ENCODE peak calls at places on chromosomes 16 and 17, in six cellular contexts. W, U, T, P, L and Q are unnamed samples.
A peak's percentile ranks its signal among the peaks of the same experiment; 100 is the strongest.

GRCh38 chr16:77816293-77816692 is 27.9 kb downstream of the VAT1L start:
- DNase-seq in U (no peak), W (peak; percentile 42), P (peak; percentile 70), L (peak; percentile 41), T (no peak), Q (peak; percentile 40)

GRCh38 chr16:24035127-24035842 is 199.5 kb downstream of the PRKCB start:
- DNase-seq in W (no peak), U (no peak), L (no peak), T (no peak), P (no peak), Q (no peak)

GRCh38 chr17:6429266-6429665 is 5.7 kb downstream of the AIPL1 start:
- DNase-seq in W (no peak), T (no peak), P (no peak), U (no peak), L (no peak), Q (no peak)

GRCh38 chr17:41734139-41734948 is at the start of gene HAP1:
- DNase-seq in W (no peak), L (peak; percentile 13), P (peak; percentile 19), U (peak; percentile 63), T (peak; percentile 89), Q (no peak)

GRCh38 chr17:81601525-81602120 is 35.3 kb downstream of the NPLOC4 start:
- DNase-seq in W (peak; percentile 38), T (peak; percentile 85), U (peak; percentile 46), P (peak; percentile 60), L (peak; percentile 87), Q (peak; percentile 77)

GRCh38 chr17:73710095-73710592 is 65.9 kb upstream of the SDK2 start:
- DNase-seq in L (peak; percentile 31), W (peak; percentile 2), T (peak; percentile 90), P (peak; percentile 13), U (peak; percentile 89), Q (peak; percentile 63)

GRCh38 chr17:51005768-51006167 is 114.9 kb downstream of the SPAG9 start:
- DNase-seq in U (no peak), T (peak; percentile 10), W (no peak), P (no peak), L (no peak), Q (no peak)

GRCh38 chr17:80441133-80441578 is 26.2 kb downstream of the ENDOV start:
- DNase-seq in T (peak; percentile 97), P (peak; percentile 28), U (peak; percentile 88), W (no peak), L (peak; percentile 34), Q (peak; percentile 28)

GRCh38 chr17:47894498-47895253 is 1.4 kb upstream of the SP2 start:
- DNase-seq in L (no peak), P (no peak), U (no peak), T (no peak), W (no peak), Q (no peak)
- TF ChIP-seq CTCF in L (no peak), P (no peak), U (no peak), T (peak; percentile 12), W (no peak), Q (no peak)

GRCh38 chr16:1338119-1338730 is 4.8 kb downstream of the BAIAP3 start:
- DNase-seq in P (no peak), L (no peak), T (no peak), W (no peak), U (peak; percentile 46), Q (no peak)
- TF ChIP-seq CTCF in P (no peak), L (peak; percentile 7), T (peak; percentile 23), W (peak; percentile 30), U (peak; percentile 60), Q (peak; percentile 25)

DNA sequence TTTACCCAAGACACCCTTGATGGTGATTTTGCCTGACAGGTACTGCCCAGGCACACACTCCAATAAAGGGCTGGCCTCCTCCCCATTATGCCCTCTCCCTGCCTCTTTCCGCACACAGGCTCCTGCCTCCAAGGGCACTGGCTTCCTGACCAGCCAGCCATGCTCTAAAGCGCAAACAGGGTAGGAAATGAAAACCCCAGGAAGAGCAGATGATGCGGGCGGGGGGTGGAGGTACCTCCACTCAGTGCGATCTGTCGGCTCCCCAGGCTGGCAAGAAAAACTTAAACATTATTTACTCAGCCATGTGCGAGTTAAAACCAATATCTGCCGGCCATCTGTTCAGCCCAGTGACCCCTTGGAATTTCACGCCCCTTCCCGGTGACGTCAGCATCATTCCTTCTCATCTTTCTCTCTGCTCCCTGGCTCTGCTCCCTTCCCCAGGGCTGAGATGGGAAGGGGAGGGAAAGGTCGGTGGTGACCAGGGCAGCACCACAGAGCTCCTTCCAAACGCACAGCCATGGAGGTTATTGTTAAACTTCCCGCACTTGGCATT is 262.5 kb downstream of the CBLN1 start:
- DNase-seq in U (no peak), T (no peak), W (no peak), L (peak; percentile 26), P (peak; percentile 73), Q (peak; percentile 80)
- TF ChIP-seq CTCF in U (no peak), T (no peak), W (no peak), L (no peak), P (no peak), Q (no peak)

GRCh38 chr16:58421529-58421928 is 29.3 kb downstream of the GINS3 start:
- DNase-seq in P (peak; percentile 81), U (no peak), W (no peak), L (peak; percentile 19), T (no peak), Q (peak; percentile 55)
- TF ChIP-seq CTCF in P (no peak), U (no peak), W (no peak), L (no peak), T (no peak), Q (no peak)